ENCODE peak calls at places on chromosomes 4 and X, in ten cellular contexts. G is GM04503; P is stimulated activated naive B cell treated with anti-CD40 and anti-IgM and Interleukin-4, amounts not matched to agents 10 μg/mL and 1 μg/mL and 100 μg/mL, for 72 hours; B is suprapubic skin; W is activated CD8-positive, alpha-beta T cell treated with anti-CD3 and anti-CD28 coated beads for 36 hours; Y is GM23248; H is mucosa of descending colon; F is T1000; L is RWPE1; R is upper lobe of right lung. N is an unnamed sample.

GRCh38 chr4:185210102-185210981 is 944 bp downstream of the SNX25 start:
- DNase-seq in G (no peak), P (peak), B (peak), W (peak), Y (peak), H (peak), F (no peak), L (no peak), R (peak), N (peak)

GRCh38 chr4:576245-576821 is at the start of gene TMEM271:
- DNase-seq in G (no peak), P (no peak), B (no peak), W (no peak), Y (no peak), H (no peak), F (no peak), L (no peak), R (no peak), N (no peak)

GRCh38 chr4:31051565-31051964 is 331.4 kb downstream of the PCDH7 start:
- DNase-seq in G (no peak), P (no peak), B (no peak), W (no peak), Y (no peak), H (no peak), F (no peak), L (no peak), R (no peak), N (no peak)

GRCh38 chr4:95092762-95093161 is 335.0 kb downstream of the BMPR1B start:
- DNase-seq in G (no peak), P (no peak), B (no peak), W (no peak), Y (peak), H (no peak), F (no peak), L (no peak), R (no peak), N (no peak)

GRCh38 chr4:177444911-177445736 is 2.9 kb upstream of the AGA start:
- DNase-seq in G (no peak), P (no peak), B (no peak), W (no peak), Y (no peak), H (no peak), F (no peak), L (no peak), R (no peak), N (no peak)

GRCh38 chr4:75717332-75717873 is 7.0 kb upstream of the USO1 start:
- DNase-seq in G (no peak), P (no peak), B (no peak), W (no peak), Y (no peak), H (no peak), F (no peak), L (no peak), R (no peak), N (no peak)

GRCh38 chrX:150966235-150966634 is 16.9 kb upstream of the HMGB3 start:
- DNase-seq in G (no peak), P (no peak), B (no peak), W (no peak), Y (no peak), H (no peak), F (no peak), L (no peak), R (no peak), N (no peak)

GRCh38 chrX:24241822-24242648 is 71.8 kb downstream of the SUPT20HL2 start:
- DNase-seq in G (no peak), P (no peak), B (no peak), W (peak), Y (peak), H (no peak), F (no peak), L (peak), R (no peak), N (no peak)

GRCh38 chrX:129754266-129755024 is 15.7 kb downstream of the XPNPEP2 start:
- DNase-seq in G (no peak), P (no peak), B (no peak), W (peak), Y (no peak), H (no peak), F (no peak), L (no peak), R (no peak), N (no peak)

GRCh38 chr4:81504685-81505598 is 33.2 kb upstream of the RASGEF1B start:
- DNase-seq in G (no peak), P (peak), B (peak), W (peak), Y (peak), H (peak), F (no peak), L (no peak), R (peak), N (peak)

GRCh38 chrX:23435108-23435507 is 100.5 kb downstream of the PTCHD1 start:
- DNase-seq in G (no peak), P (no peak), B (no peak), W (no peak), Y (peak), H (no peak), F (no peak), L (no peak), R (no peak), N (no peak)

GRCh38 chr4:116332508-116332907 is 752.9 kb downstream of the TRAM1L1 start:
- DNase-seq in G (no peak), P (no peak), B (no peak), W (no peak), Y (no peak), H (no peak), F (no peak), L (no peak), R (no peak), N (no peak)

GRCh38 chrX:13898603-13899002 is 81.7 kb upstream of the GPM6B start:
- DNase-seq in G (no peak), P (no peak), B (no peak), W (peak), Y (peak), H (no peak), F (no peak), L (peak), R (no peak), N (no peak)

GRCh38 chr4:41361831-41362646 is 105.3 kb downstream of the UCHL1 start:
- DNase-seq in G (no peak), P (no peak), B (no peak), W (no peak), Y (peak), H (no peak), F (no peak), L (no peak), R (no peak), N (no peak)

GRCh38 chr4:176833416-176833815 is 40.7 kb upstream of the VEGFC start:
- DNase-seq in G (no peak), P (no peak), B (no peak), W (no peak), Y (no peak), H (no peak), F (no peak), L (no peak), R (no peak), N (no peak)

GRCh38 chrX:6024204-6024603 is 204.5 kb downstream of the NLGN4X start:
- DNase-seq in G (no peak), P (no peak), B (no peak), W (no peak), Y (peak), H (no peak), F (peak), L (no peak), R (no peak), N (no peak)

GRCh38 chr4:46820154-46820553 is 88.9 kb downstream of the COX7B2 start:
- DNase-seq in G (no peak), P (no peak), B (no peak), W (no peak), Y (no peak), H (no peak), F (no peak), L (no peak), R (no peak), N (no peak)

GRCh38 chr4:8164194-8164565 is 5.6 kb upstream of the ABLIM2 start:
- DNase-seq in G (no peak), P (no peak), B (no peak), W (no peak), Y (no peak), H (peak), F (no peak), L (peak), R (no peak), N (no peak)

GRCh38 chr4:107351196-107351595 is 315.1 kb upstream of the DKK2 start:
- DNase-seq in G (no peak), P (no peak), B (no peak), W (no peak), Y (no peak), H (no peak), F (no peak), L (no peak), R (no peak), N (no peak)

GRCh38 chr4:145279122-145279960 is 99.0 kb upstream of the OTUD4 start:
- DNase-seq in G (peak), P (no peak), B (no peak), W (no peak), Y (peak), H (no peak), F (no peak), L (peak), R (no peak), N (no peak)

GRCh38 chr4:89492476-89493110 is 185.0 kb upstream of the GPRIN3 start:
- DNase-seq in G (no peak), P (no peak), B (no peak), W (no peak), Y (peak), H (no peak), F (no peak), L (peak), R (no peak), N (no peak)

GRCh38 chr4:180695851-180696250 is 1547.4 kb upstream of the TENM3 start:
- DNase-seq in G (no peak), P (no peak), B (no peak), W (no peak), Y (peak), H (no peak), F (no peak), L (no peak), R (no peak), N (no peak)

GRCh38 chr4:44493924-44494323 is 45.3 kb upstream of the KCTD8 start:
- DNase-seq in G (no peak), P (no peak), B (no peak), W (no peak), Y (peak), H (no peak), F (no peak), L (peak), R (no peak), N (no peak)

GRCh38 chrX:15619053-15619772 is 18.5 kb upstream of the ACE2 start:
- DNase-seq in G (no peak), P (no peak), B (no peak), W (no peak), Y (peak), H (no peak), F (peak), L (peak), R (no peak), N (no peak)

GRCh38 chr4:120452006-120452405 is 385.4 kb upstream of the MAD2L1 start:
- DNase-seq in G (peak), P (no peak), B (no peak), W (no peak), Y (peak), H (no peak), F (no peak), L (no peak), R (no peak), N (no peak)

GRCh38 chrX:10166731-10167149 is 10.0 kb downstream of the CLCN4 start:
- DNase-seq in G (no peak), P (no peak), B (no peak), W (no peak), Y (no peak), H (no peak), F (no peak), L (no peak), R (peak), N (no peak)

GRCh38 chr4:40865696-40866095 is 115.9 kb downstream of the NSUN7 start:
- DNase-seq in G (no peak), P (no peak), B (no peak), W (no peak), Y (no peak), H (no peak), F (no peak), L (no peak), R (no peak), N (no peak)

GRCh38 chrX:103414561-103414960 is 38.2 kb downstream of the BEX3 start:
- DNase-seq in G (no peak), P (no peak), B (no peak), W (no peak), Y (no peak), H (no peak), F (no peak), L (no peak), R (no peak), N (no peak)

GRCh38 chr4:160819791-160820190 is 1344.0 kb downstream of the FSTL5 start:
- DNase-seq in G (no peak), P (no peak), B (no peak), W (no peak), Y (no peak), H (no peak), F (no peak), L (no peak), R (no peak), N (no peak)

GRCh38 chr4:161900110-161900509 is 263.7 kb downstream of the FSTL5 start:
- DNase-seq in G (no peak), P (no peak), B (no peak), W (no peak), Y (no peak), H (no peak), F (no peak), L (no peak), R (no peak), N (no peak)

GRCh38 chr4:70196855-70197254 is 1.3 kb downstream of the ODAM start:
- DNase-seq in G (no peak), P (no peak), B (no peak), W (no peak), Y (no peak), H (no peak), F (no peak), L (no peak), R (no peak), N (no peak)

GRCh38 chrX:16826207-16826606 is 39.9 kb downstream of the TXLNG start:
- DNase-seq in G (no peak), P (no peak), B (no peak), W (no peak), Y (peak), H (no peak), F (no peak), L (no peak), R (no peak), N (no peak)

GRCh38 chr4:173041482-173041881 is 127.1 kb upstream of the GALNT7 start:
- DNase-seq in G (no peak), P (no peak), B (no peak), W (no peak), Y (no peak), H (no peak), F (no peak), L (no peak), R (no peak), N (no peak)

GRCh38 chr4:166662266-166662843 is 571.9 kb downstream of the SPOCK3 start:
- DNase-seq in G (no peak), P (no peak), B (no peak), W (no peak), Y (no peak), H (no peak), F (no peak), L (no peak), R (no peak), N (no peak)

GRCh38 chrX:129593137-129593536 is 53.1 kb downstream of the OCRL start:
- DNase-seq in G (no peak), P (no peak), B (no peak), W (no peak), Y (peak), H (no peak), F (no peak), L (no peak), R (no peak), N (no peak)

GRCh38 chr4:85153221-85153620 is 186.7 kb upstream of the WDFY3 start:
- DNase-seq in G (no peak), P (no peak), B (no peak), W (no peak), Y (peak), H (no peak), F (no peak), L (no peak), R (no peak), N (no peak)

GRCh38 chrX:155068165-155068564 is 2.8 kb downstream of the CMC4 start:
- DNase-seq in G (no peak), P (no peak), B (no peak), W (peak), Y (peak), H (no peak), F (peak), L (no peak), R (no peak), N (no peak)